ENCODE peak calls at places on chromosomes 12 and 14, in six cellular contexts. K, Z, S, U, V and W are unnamed samples.

GRCh38 chr12:42446761-42447160 is 120.8 kb downstream of the PPHLN1 start:
- DNase-seq in K (no peak), Z (no peak), S (no peak), U (no peak), V (no peak), W (no peak)

GRCh38 chr12:112684742-112685141 is 106.8 kb upstream of the RPH3A start:
- DNase-seq in K (no peak), Z (no peak), S (no peak), U (no peak), V (no peak), W (no peak)

GRCh38 chr12:110687770-110688169 is 1.1 kb downstream of the HVCN1 start:
- DNase-seq in K (no peak), Z (no peak), S (no peak), U (no peak), V (no peak), W (no peak)

GRCh38 chr12:117674763-117675162 is 294.0 kb downstream of the KSR2 start:
- DNase-seq in K (no peak), Z (no peak), S (no peak), U (no peak), V (no peak), W (no peak)

GRCh38 chr14:31449136-31449535 is 8.2 kb downstream of the DTD2 start:
- DNase-seq in K (no peak), Z (no peak), S (no peak), U (no peak), V (no peak), W (no peak)

GRCh38 chr12:31877884-31878283 is 81.3 kb upstream of the RESF1 start:
- DNase-seq in K (no peak), Z (no peak), S (no peak), U (no peak), V (no peak), W (no peak)

GRCh38 chr12:117333331-117334000 is 28.0 kb downstream of the NOS1 start:
- DNase-seq in K (no peak), Z (no peak), S (no peak), U (no peak), V (no peak), W (no peak)

GRCh38 chr14:91744068-91744480 is 12.2 kb upstream of the CATSPERB start:
- DNase-seq in K (no peak), Z (peak; percentile 80), S (no peak), U (peak; percentile 49), V (no peak), W (peak; percentile 6)

GRCh38 chr14:91313852-91314251 is 69.3 kb upstream of the GPR68 start:
- DNase-seq in K (no peak), Z (no peak), S (no peak), U (no peak), V (no peak), W (no peak)

GRCh38 chr14:92603309-92604257 is 90.0 kb downstream of the RIN3 start:
- DNase-seq in K (peak; percentile 30), Z (peak; percentile 18), S (no peak), U (no peak), V (no peak), W (no peak)

GRCh38 chr12:124405151-124405550 is 110.3 kb downstream of the RFLNA start:
- DNase-seq in K (no peak), Z (no peak), S (no peak), U (no peak), V (no peak), W (no peak)